ENCODE peak calls at places on chromosomes 7 and 10, in ten cellular contexts. One of them, this sample, is unnamed.

GRCh38 chr7:78121878-78122277 is 323.3 kb downstream of the PHTF2 start:
- DNase-seq in activated CD8-positive, alpha-beta memory T cell treated with anti-CD3 and anti-CD28 coated beads for 48 hours: no peak
- DNase-seq in NCI-H2029: no peak
- DNase-seq in SJCRH30: no peak
- DNase-seq in DMS79: no peak
- DNase-seq in IMR-90: no peak
- DNase-seq in AG08395: no peak
- DNase-seq in GM19239: no peak
- DNase-seq in G401: no peak
- DNase-seq in stimulated activated CD4-positive, alpha-beta T cell treated with anti-CD3 and anti-CD28 coated beads, TNF-alpha, amount 100 ng/mL, for 1 hour: no peak
- DNase-seq in this sample: no peak

GRCh38 chr7:34675749-34676374 is 17.8 kb downstream of the NPSR1 start:
- DNase-seq in activated CD8-positive, alpha-beta memory T cell treated with anti-CD3 and anti-CD28 coated beads for 48 hours: no peak
- DNase-seq in NCI-H2029: no peak
- DNase-seq in SJCRH30: peak; percentile 13
- DNase-seq in DMS79: no peak
- DNase-seq in IMR-90: no peak
- DNase-seq in AG08395: peak; percentile 25
- DNase-seq in GM19239: no peak
- DNase-seq in G401: peak; percentile 55
- DNase-seq in stimulated activated CD4-positive, alpha-beta T cell treated with anti-CD3 and anti-CD28 coated beads, TNF-alpha, amount 100 ng/mL, for 1 hour: no peak
- DNase-seq in this sample: no peak

GRCh38 chr7:102300643-102301211 is 14.1 kb downstream of the SH2B2 start:
- DNase-seq in activated CD8-positive, alpha-beta memory T cell treated with anti-CD3 and anti-CD28 coated beads for 48 hours: no peak
- DNase-seq in NCI-H2029: no peak
- DNase-seq in SJCRH30: no peak
- DNase-seq in DMS79: no peak
- DNase-seq in IMR-90: no peak
- DNase-seq in AG08395: no peak
- DNase-seq in GM19239: no peak
- DNase-seq in G401: no peak
- DNase-seq in stimulated activated CD4-positive, alpha-beta T cell treated with anti-CD3 and anti-CD28 coated beads, TNF-alpha, amount 100 ng/mL, for 1 hour: no peak
- DNase-seq in this sample: no peak

GRCh38 chr7:74263399-74264120 is 9.4 kb upstream of the RFC2 start:
- DNase-seq in activated CD8-positive, alpha-beta memory T cell treated with anti-CD3 and anti-CD28 coated beads for 48 hours: no peak
- DNase-seq in NCI-H2029: no peak
- DNase-seq in SJCRH30: no peak
- DNase-seq in DMS79: no peak
- DNase-seq in IMR-90: no peak
- DNase-seq in AG08395: no peak
- DNase-seq in GM19239: no peak
- DNase-seq in G401: no peak
- DNase-seq in stimulated activated CD4-positive, alpha-beta T cell treated with anti-CD3 and anti-CD28 coated beads, TNF-alpha, amount 100 ng/mL, for 1 hour: no peak
- DNase-seq in this sample: no peak

GRCh38 chr10:42933454-42934340 is 143.2 kb upstream of the RET start:
- DNase-seq in activated CD8-positive, alpha-beta memory T cell treated with anti-CD3 and anti-CD28 coated beads for 48 hours: no peak
- DNase-seq in NCI-H2029: peak; percentile 86
- DNase-seq in SJCRH30: peak; percentile 17
- DNase-seq in DMS79: peak; percentile 6
- DNase-seq in IMR-90: peak; percentile 19
- DNase-seq in AG08395: no peak
- DNase-seq in GM19239: no peak
- DNase-seq in G401: no peak
- DNase-seq in stimulated activated CD4-positive, alpha-beta T cell treated with anti-CD3 and anti-CD28 coated beads, TNF-alpha, amount 100 ng/mL, for 1 hour: no peak
- DNase-seq in this sample: no peak

GRCh38 chr10:113704637-113705343 is 25.1 kb downstream of the CASP7 start:
- DNase-seq in activated CD8-positive, alpha-beta memory T cell treated with anti-CD3 and anti-CD28 coated beads for 48 hours: no peak
- DNase-seq in NCI-H2029: no peak
- DNase-seq in SJCRH30: no peak
- DNase-seq in DMS79: no peak
- DNase-seq in IMR-90: peak; percentile 60
- DNase-seq in AG08395: peak; percentile 44
- DNase-seq in GM19239: no peak
- DNase-seq in G401: peak; percentile 43
- DNase-seq in stimulated activated CD4-positive, alpha-beta T cell treated with anti-CD3 and anti-CD28 coated beads, TNF-alpha, amount 100 ng/mL, for 1 hour: no peak
- DNase-seq in this sample: peak; percentile 3

GRCh38 chr7:5495581-5496375 is 72.1 kb upstream of the TNRC18 start:
- DNase-seq in activated CD8-positive, alpha-beta memory T cell treated with anti-CD3 and anti-CD28 coated beads for 48 hours: no peak
- DNase-seq in NCI-H2029: peak; percentile 74
- DNase-seq in SJCRH30: no peak
- DNase-seq in DMS79: peak; percentile 73
- DNase-seq in IMR-90: no peak
- DNase-seq in AG08395: peak; percentile 55
- DNase-seq in GM19239: no peak
- DNase-seq in G401: peak; percentile 98
- DNase-seq in stimulated activated CD4-positive, alpha-beta T cell treated with anti-CD3 and anti-CD28 coated beads, TNF-alpha, amount 100 ng/mL, for 1 hour: no peak
- DNase-seq in this sample: no peak

GRCh38 chr7:129664029-129665012 is 52.8 kb downstream of the NRF1 start:
- DNase-seq in activated CD8-positive, alpha-beta memory T cell treated with anti-CD3 and anti-CD28 coated beads for 48 hours: no peak
- DNase-seq in NCI-H2029: peak; percentile 50
- DNase-seq in SJCRH30: peak; percentile 24
- DNase-seq in DMS79: peak; percentile 60
- DNase-seq in IMR-90: peak; percentile 83
- DNase-seq in AG08395: peak; percentile 68
- DNase-seq in GM19239: no peak
- DNase-seq in G401: peak; percentile 60
- DNase-seq in stimulated activated CD4-positive, alpha-beta T cell treated with anti-CD3 and anti-CD28 coated beads, TNF-alpha, amount 100 ng/mL, for 1 hour: no peak
- DNase-seq in this sample: peak; percentile 21

GRCh38 chr10:28256776-28257175 is 46.1 kb downstream of the MPP7 start:
- DNase-seq in activated CD8-positive, alpha-beta memory T cell treated with anti-CD3 and anti-CD28 coated beads for 48 hours: no peak
- DNase-seq in NCI-H2029: no peak
- DNase-seq in SJCRH30: no peak
- DNase-seq in DMS79: no peak
- DNase-seq in IMR-90: no peak
- DNase-seq in AG08395: no peak
- DNase-seq in GM19239: no peak
- DNase-seq in G401: no peak
- DNase-seq in stimulated activated CD4-positive, alpha-beta T cell treated with anti-CD3 and anti-CD28 coated beads, TNF-alpha, amount 100 ng/mL, for 1 hour: no peak
- DNase-seq in this sample: no peak

GRCh38 chr7:121624922-121625321 is 228.8 kb upstream of the FAM3C start:
- DNase-seq in activated CD8-positive, alpha-beta memory T cell treated with anti-CD3 and anti-CD28 coated beads for 48 hours: no peak
- DNase-seq in NCI-H2029: no peak
- DNase-seq in SJCRH30: no peak
- DNase-seq in DMS79: no peak
- DNase-seq in IMR-90: no peak
- DNase-seq in AG08395: peak; percentile 4
- DNase-seq in GM19239: no peak
- DNase-seq in G401: peak; percentile 11
- DNase-seq in stimulated activated CD4-positive, alpha-beta T cell treated with anti-CD3 and anti-CD28 coated beads, TNF-alpha, amount 100 ng/mL, for 1 hour: no peak
- DNase-seq in this sample: no peak

GRCh38 chr7:94280836-94281235 is 113.9 kb upstream of the COL1A2 start:
- DNase-seq in activated CD8-positive, alpha-beta memory T cell treated with anti-CD3 and anti-CD28 coated beads for 48 hours: no peak
- DNase-seq in NCI-H2029: no peak
- DNase-seq in SJCRH30: no peak
- DNase-seq in DMS79: no peak
- DNase-seq in IMR-90: no peak
- DNase-seq in AG08395: no peak
- DNase-seq in GM19239: no peak
- DNase-seq in G401: no peak
- DNase-seq in stimulated activated CD4-positive, alpha-beta T cell treated with anti-CD3 and anti-CD28 coated beads, TNF-alpha, amount 100 ng/mL, for 1 hour: no peak
- DNase-seq in this sample: no peak

GRCh38 chr7:108211382-108212201 is 81.4 kb upstream of the LAMB4 start:
- DNase-seq in activated CD8-positive, alpha-beta memory T cell treated with anti-CD3 and anti-CD28 coated beads for 48 hours: no peak
- DNase-seq in NCI-H2029: peak; percentile 86
- DNase-seq in SJCRH30: peak; percentile 42
- DNase-seq in DMS79: peak; percentile 27
- DNase-seq in IMR-90: peak; percentile 59
- DNase-seq in AG08395: no peak
- DNase-seq in GM19239: no peak
- DNase-seq in G401: no peak
- DNase-seq in stimulated activated CD4-positive, alpha-beta T cell treated with anti-CD3 and anti-CD28 coated beads, TNF-alpha, amount 100 ng/mL, for 1 hour: no peak
- DNase-seq in this sample: no peak

GRCh38 chr7:80135306-80136104 is 874 bp downstream of the GNAI1 start:
- DNase-seq in activated CD8-positive, alpha-beta memory T cell treated with anti-CD3 and anti-CD28 coated beads for 48 hours: peak; percentile 17
- DNase-seq in NCI-H2029: no peak
- DNase-seq in SJCRH30: peak; percentile 50
- DNase-seq in DMS79: peak; percentile 17
- DNase-seq in IMR-90: peak; percentile 32
- DNase-seq in AG08395: peak; percentile 17
- DNase-seq in GM19239: no peak
- DNase-seq in G401: peak; percentile 69
- DNase-seq in stimulated activated CD4-positive, alpha-beta T cell treated with anti-CD3 and anti-CD28 coated beads, TNF-alpha, amount 100 ng/mL, for 1 hour: no peak
- DNase-seq in this sample: no peak

GRCh38 chr10:85919358-85920022 is 447.1 kb downstream of the GRID1 start:
- DNase-seq in activated CD8-positive, alpha-beta memory T cell treated with anti-CD3 and anti-CD28 coated beads for 48 hours: no peak
- DNase-seq in NCI-H2029: no peak
- DNase-seq in SJCRH30: no peak
- DNase-seq in DMS79: no peak
- DNase-seq in IMR-90: no peak
- DNase-seq in AG08395: no peak
- DNase-seq in GM19239: no peak
- DNase-seq in G401: peak; percentile 11
- DNase-seq in stimulated activated CD4-positive, alpha-beta T cell treated with anti-CD3 and anti-CD28 coated beads, TNF-alpha, amount 100 ng/mL, for 1 hour: no peak
- DNase-seq in this sample: no peak

GRCh38 chr7:150446288-150446938 is 4.0 kb upstream of the GIMAP8 start:
- DNase-seq in activated CD8-positive, alpha-beta memory T cell treated with anti-CD3 and anti-CD28 coated beads for 48 hours: no peak
- DNase-seq in NCI-H2029: no peak
- DNase-seq in SJCRH30: no peak
- DNase-seq in DMS79: no peak
- DNase-seq in IMR-90: no peak
- DNase-seq in AG08395: no peak
- DNase-seq in GM19239: no peak
- DNase-seq in G401: no peak
- DNase-seq in stimulated activated CD4-positive, alpha-beta T cell treated with anti-CD3 and anti-CD28 coated beads, TNF-alpha, amount 100 ng/mL, for 1 hour: no peak
- DNase-seq in this sample: no peak

GRCh38 chr10:18583575-18584270 is 67.7 kb downstream of the NSUN6 start:
- DNase-seq in activated CD8-positive, alpha-beta memory T cell treated with anti-CD3 and anti-CD28 coated beads for 48 hours: no peak
- DNase-seq in NCI-H2029: no peak
- DNase-seq in SJCRH30: no peak
- DNase-seq in DMS79: no peak
- DNase-seq in IMR-90: no peak
- DNase-seq in AG08395: no peak
- DNase-seq in GM19239: no peak
- DNase-seq in G401: no peak
- DNase-seq in stimulated activated CD4-positive, alpha-beta T cell treated with anti-CD3 and anti-CD28 coated beads, TNF-alpha, amount 100 ng/mL, for 1 hour: no peak
- DNase-seq in this sample: no peak

GRCh38 chr10:73965890-73966768 is 31.8 kb upstream of the VCL start:
- DNase-seq in activated CD8-positive, alpha-beta memory T cell treated with anti-CD3 and anti-CD28 coated beads for 48 hours: no peak
- DNase-seq in NCI-H2029: no peak
- DNase-seq in SJCRH30: peak; percentile 99
- DNase-seq in DMS79: no peak
- DNase-seq in IMR-90: peak; percentile 99
- DNase-seq in AG08395: peak; percentile 95
- DNase-seq in GM19239: no peak
- DNase-seq in G401: peak; percentile 89
- DNase-seq in stimulated activated CD4-positive, alpha-beta T cell treated with anti-CD3 and anti-CD28 coated beads, TNF-alpha, amount 100 ng/mL, for 1 hour: no peak
- DNase-seq in this sample: peak; percentile 100

GRCh38 chr10:127996586-127996985 is 89.7 kb downstream of the PTPRE start:
- DNase-seq in activated CD8-positive, alpha-beta memory T cell treated with anti-CD3 and anti-CD28 coated beads for 48 hours: no peak
- DNase-seq in NCI-H2029: no peak
- DNase-seq in SJCRH30: no peak
- DNase-seq in DMS79: no peak
- DNase-seq in IMR-90: no peak
- DNase-seq in AG08395: peak; percentile 59
- DNase-seq in GM19239: no peak
- DNase-seq in G401: no peak
- DNase-seq in stimulated activated CD4-positive, alpha-beta T cell treated with anti-CD3 and anti-CD28 coated beads, TNF-alpha, amount 100 ng/mL, for 1 hour: no peak
- DNase-seq in this sample: no peak

GRCh38 chr7:79199961-79200360 is 253.5 kb downstream of the MAGI2 start:
- DNase-seq in activated CD8-positive, alpha-beta memory T cell treated with anti-CD3 and anti-CD28 coated beads for 48 hours: no peak
- DNase-seq in NCI-H2029: no peak
- DNase-seq in SJCRH30: peak; percentile 22
- DNase-seq in DMS79: no peak
- DNase-seq in IMR-90: peak; percentile 84
- DNase-seq in AG08395: peak; percentile 25
- DNase-seq in GM19239: no peak
- DNase-seq in G401: no peak
- DNase-seq in stimulated activated CD4-positive, alpha-beta T cell treated with anti-CD3 and anti-CD28 coated beads, TNF-alpha, amount 100 ng/mL, for 1 hour: no peak
- DNase-seq in this sample: peak; percentile 9

GRCh38 chr7:20745716-20746115 is 41.0 kb downstream of the SP8 start:
- DNase-seq in activated CD8-positive, alpha-beta memory T cell treated with anti-CD3 and anti-CD28 coated beads for 48 hours: no peak
- DNase-seq in NCI-H2029: no peak
- DNase-seq in SJCRH30: peak; percentile 6
- DNase-seq in DMS79: no peak
- DNase-seq in IMR-90: no peak
- DNase-seq in AG08395: no peak
- DNase-seq in GM19239: no peak
- DNase-seq in G401: no peak
- DNase-seq in stimulated activated CD4-positive, alpha-beta T cell treated with anti-CD3 and anti-CD28 coated beads, TNF-alpha, amount 100 ng/mL, for 1 hour: no peak
- DNase-seq in this sample: no peak

GRCh38 chr7:114650491-114650890 is 235.9 kb downstream of the FOXP2 start:
- DNase-seq in activated CD8-positive, alpha-beta memory T cell treated with anti-CD3 and anti-CD28 coated beads for 48 hours: no peak
- DNase-seq in NCI-H2029: no peak
- DNase-seq in SJCRH30: no peak
- DNase-seq in DMS79: no peak
- DNase-seq in IMR-90: no peak
- DNase-seq in AG08395: no peak
- DNase-seq in GM19239: no peak
- DNase-seq in G401: no peak
- DNase-seq in stimulated activated CD4-positive, alpha-beta T cell treated with anti-CD3 and anti-CD28 coated beads, TNF-alpha, amount 100 ng/mL, for 1 hour: no peak
- DNase-seq in this sample: no peak

GRCh38 chr7:123633553-123633952 is 22.1 kb upstream of the LMOD2 start:
- DNase-seq in activated CD8-positive, alpha-beta memory T cell treated with anti-CD3 and anti-CD28 coated beads for 48 hours: no peak
- DNase-seq in NCI-H2029: no peak
- DNase-seq in SJCRH30: no peak
- DNase-seq in DMS79: no peak
- DNase-seq in IMR-90: peak; percentile 77
- DNase-seq in AG08395: peak; percentile 39
- DNase-seq in GM19239: no peak
- DNase-seq in G401: no peak
- DNase-seq in stimulated activated CD4-positive, alpha-beta T cell treated with anti-CD3 and anti-CD28 coated beads, TNF-alpha, amount 100 ng/mL, for 1 hour: no peak
- DNase-seq in this sample: peak; percentile 31